ENCODE peak calls at places on chromosomes 4 and X, in six cellular contexts. One of them, this sample, is unnamed.

GRCh38 chr4:106615961-106616360 is 247.4 kb upstream of the GIMD1 start:
- DNase-seq in HepG2: no peak
- DNase-seq in HCT116: no peak
- DNase-seq in spleen: no peak
- DNase-seq in adrenal gland: no peak
- DNase-seq in heart left ventricle: no peak
- DNase-seq in this sample: no peak

GRCh38 chrX:3939967-3940610 is 226.6 kb upstream of the PRKX start:
- DNase-seq in heart left ventricle: no peak
- DNase-seq in HCT116: peak; percentile 15
- DNase-seq in spleen: no peak
- DNase-seq in HepG2: no peak
- DNase-seq in adrenal gland: no peak
- DNase-seq in this sample: no peak

GRCh38 chr4:102429553-102429952 is 71.6 kb upstream of the NFKB1 start:
- DNase-seq in spleen: no peak
- DNase-seq in heart left ventricle: no peak
- DNase-seq in HepG2: no peak
- DNase-seq in HCT116: peak; percentile 87
- DNase-seq in adrenal gland: no peak
- DNase-seq in this sample: no peak

GRCh38 chr4:107044170-107044569 is 8.1 kb upstream of the DKK2 start:
- DNase-seq in heart left ventricle: no peak
- DNase-seq in spleen: no peak
- DNase-seq in adrenal gland: no peak
- DNase-seq in HepG2: no peak
- DNase-seq in HCT116: peak; percentile 12
- DNase-seq in this sample: no peak

GRCh38 chr4:44660396-44660795 is 9.0 kb upstream of the YIPF7 start:
- DNase-seq in spleen: no peak
- DNase-seq in heart left ventricle: no peak
- DNase-seq in HepG2: no peak
- DNase-seq in HCT116: no peak
- DNase-seq in adrenal gland: no peak
- DNase-seq in this sample: no peak

GRCh38 chr4:93791570-93792195 is 36.9 kb upstream of the ATOH1 start:
- DNase-seq in HCT116: peak; percentile 55
- DNase-seq in HepG2: peak; percentile 50
- DNase-seq in heart left ventricle: peak; percentile 18
- DNase-seq in spleen: no peak
- DNase-seq in adrenal gland: peak; percentile 56
- DNase-seq in this sample: no peak

GRCh38 chrX:136708348-136708747 is 60.4 kb downstream of the CD40LG start:
- DNase-seq in HepG2: no peak
- DNase-seq in spleen: no peak
- DNase-seq in heart left ventricle: no peak
- DNase-seq in adrenal gland: no peak
- DNase-seq in HCT116: no peak
- DNase-seq in this sample: no peak

GRCh38 chr4:72473434-72473900 is 95.6 kb downstream of the ADAMTS3 start:
- DNase-seq in heart left ventricle: no peak
- DNase-seq in HepG2: no peak
- DNase-seq in adrenal gland: no peak
- DNase-seq in HCT116: no peak
- DNase-seq in spleen: no peak
- DNase-seq in this sample: no peak

GRCh38 chr4:159451006-159451405 is 348.1 kb downstream of the RAPGEF2 start:
- DNase-seq in adrenal gland: no peak
- DNase-seq in spleen: no peak
- DNase-seq in heart left ventricle: no peak
- DNase-seq in HepG2: no peak
- DNase-seq in HCT116: no peak
- DNase-seq in this sample: no peak

DNA sequence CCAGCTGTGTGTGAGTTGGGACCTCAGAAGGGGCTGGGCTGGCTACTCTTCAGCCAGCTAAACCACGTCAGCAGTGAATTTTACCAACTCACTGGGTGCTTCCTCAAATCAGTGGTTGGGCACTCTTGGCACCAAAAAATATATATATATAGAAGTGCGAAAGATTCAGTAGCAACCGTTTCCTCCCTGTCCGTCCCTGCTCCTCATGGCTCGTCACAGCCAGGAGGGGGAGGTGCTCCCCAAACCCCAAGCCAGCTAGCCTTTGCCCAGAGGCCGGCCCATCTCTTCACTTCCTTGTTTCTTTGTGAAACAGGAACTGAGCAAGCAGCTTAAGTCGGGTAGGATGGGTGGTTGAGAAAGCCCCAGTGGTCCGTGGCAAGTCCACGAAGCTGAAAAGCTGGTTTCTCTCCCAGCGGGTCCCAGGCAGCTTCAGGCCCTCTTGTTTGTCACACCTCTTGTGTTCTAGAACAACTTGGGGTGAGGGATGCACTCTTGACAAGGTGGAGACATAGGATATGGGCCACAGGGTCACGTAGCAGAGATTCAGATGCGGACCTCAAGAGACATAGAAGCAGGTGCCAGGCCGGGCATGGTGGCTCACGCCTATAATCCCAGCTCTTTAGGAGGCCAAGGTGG is 6.8 kb upstream of the SASH3 start:
- DNase-seq in HepG2: no peak
- DNase-seq in HCT116: no peak
- DNase-seq in adrenal gland: peak; percentile 37
- DNase-seq in heart left ventricle: peak; percentile 56
- DNase-seq in spleen: peak; percentile 96
- DNase-seq in this sample: peak; percentile 84
- TF ChIP-seq POLR2A in HepG2: no peak
- TF ChIP-seq POLR2A in HCT116: no peak
- TF ChIP-seq POLR2A in adrenal gland: no peak
- TF ChIP-seq POLR2A in heart left ventricle: no peak
- TF ChIP-seq POLR2A in spleen: no peak
- TF ChIP-seq POLR2A in this sample: no peak

GRCh38 chr4:142414336-142414945 is 431.7 kb downstream of the INPP4B start:
- DNase-seq in HCT116: no peak
- DNase-seq in adrenal gland: no peak
- DNase-seq in spleen: no peak
- DNase-seq in HepG2: no peak
- DNase-seq in heart left ventricle: no peak
- DNase-seq in this sample: no peak
- H3K4me3 ChIP-seq in HCT116: no peak overlapping the region
- H3K4me3 ChIP-seq in adrenal gland: no peak overlapping the region
- H3K4me3 ChIP-seq in spleen: no peak overlapping the region
- H3K4me3 ChIP-seq in HepG2: no peak overlapping the region
- H3K4me3 ChIP-seq in heart left ventricle: no peak overlapping the region
- H3K4me3 ChIP-seq in this sample: no peak overlapping the region

GRCh38 chr4:141898336-141898735 is 262.0 kb downstream of the IL15 start:
- DNase-seq in spleen: no peak
- DNase-seq in HepG2: no peak
- DNase-seq in adrenal gland: no peak
- DNase-seq in HCT116: no peak
- DNase-seq in heart left ventricle: no peak
- DNase-seq in this sample: no peak

GRCh38 chr4:141900841-141901240 is 264.5 kb downstream of the IL15 start:
- DNase-seq in spleen: no peak
- DNase-seq in HepG2: no peak
- DNase-seq in HCT116: no peak
- DNase-seq in heart left ventricle: no peak
- DNase-seq in adrenal gland: no peak
- DNase-seq in this sample: no peak

GRCh38 chr4:141899541-141899940 is 263.2 kb downstream of the IL15 start:
- DNase-seq in heart left ventricle: no peak
- DNase-seq in HepG2: no peak
- DNase-seq in adrenal gland: no peak
- DNase-seq in HCT116: no peak
- DNase-seq in spleen: no peak
- DNase-seq in this sample: no peak

GRCh38 chr4:141896687-141897086 is 260.3 kb downstream of the IL15 start:
- DNase-seq in HepG2: no peak
- DNase-seq in adrenal gland: no peak
- DNase-seq in heart left ventricle: no peak
- DNase-seq in spleen: no peak
- DNase-seq in HCT116: no peak
- DNase-seq in this sample: no peak

GRCh38 chr4:141899103-141899502 is 262.7 kb downstream of the IL15 start:
- DNase-seq in HCT116: no peak
- DNase-seq in heart left ventricle: no peak
- DNase-seq in spleen: no peak
- DNase-seq in adrenal gland: no peak
- DNase-seq in HepG2: no peak
- DNase-seq in this sample: no peak
- H3K27ac ChIP-seq in HCT116: no peak overlapping the region
- H3K27ac ChIP-seq in heart left ventricle: no peak overlapping the region
- H3K27ac ChIP-seq in spleen: no peak overlapping the region
- H3K27ac ChIP-seq in adrenal gland: no peak overlapping the region
- H3K27ac ChIP-seq in HepG2: no peak overlapping the region
- H3K27ac ChIP-seq in this sample: no peak overlapping the region

GRCh38 chrX:151723156-151723760 is 7.4 kb downstream of the FATE1 start:
- DNase-seq in HCT116: no peak
- DNase-seq in HepG2: no peak
- DNase-seq in heart left ventricle: peak; percentile 36
- DNase-seq in spleen: peak; percentile 58
- DNase-seq in adrenal gland: no peak
- DNase-seq in this sample: no peak
- TF ChIP-seq POLR2A in HCT116: no peak
- TF ChIP-seq POLR2A in HepG2: no peak
- TF ChIP-seq POLR2A in heart left ventricle: no peak
- TF ChIP-seq POLR2A in spleen: no peak
- TF ChIP-seq POLR2A in adrenal gland: no peak
- TF ChIP-seq POLR2A in this sample: no peak

DNA sequence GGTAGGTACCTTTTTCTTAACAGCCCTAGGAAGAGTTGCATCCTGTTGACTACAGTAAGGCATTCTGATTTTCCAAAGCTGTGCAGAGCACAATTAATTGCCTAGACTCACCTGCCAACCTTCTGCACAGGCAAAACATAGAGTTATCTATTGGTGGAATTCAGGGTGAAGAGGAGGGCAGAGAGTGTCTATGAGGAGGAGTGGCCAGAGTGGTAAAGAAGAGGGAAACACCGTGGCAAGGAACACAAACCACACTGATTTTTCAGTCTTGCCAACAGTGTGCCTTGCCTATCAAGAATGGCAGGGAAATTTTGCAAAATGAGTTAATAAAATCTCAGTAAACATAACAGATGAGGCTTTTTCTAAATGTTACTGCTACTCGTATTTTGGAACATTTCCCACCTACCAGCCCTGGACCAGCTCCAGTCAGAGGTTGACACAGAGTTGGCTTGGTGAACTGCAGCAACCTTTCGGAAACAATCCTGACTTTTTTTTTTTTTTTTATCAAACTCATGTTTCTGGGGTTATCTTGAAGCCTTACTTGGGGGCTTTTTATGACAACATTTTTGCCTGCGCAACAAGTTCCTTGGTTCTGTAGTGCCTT is 67.9 kb upstream of the CAPN6 start:
- DNase-seq in HepG2: no peak
- DNase-seq in HCT116: no peak
- DNase-seq in adrenal gland: no peak
- DNase-seq in spleen: no peak
- DNase-seq in heart left ventricle: no peak
- DNase-seq in this sample: no peak
- H3K4me3 ChIP-seq in HepG2: no peak overlapping the region
- H3K4me3 ChIP-seq in HCT116: no peak overlapping the region
- H3K4me3 ChIP-seq in adrenal gland: no peak overlapping the region
- H3K4me3 ChIP-seq in spleen: no peak overlapping the region
- H3K4me3 ChIP-seq in heart left ventricle: no peak overlapping the region
- H3K4me3 ChIP-seq in this sample: no peak overlapping the region

DNA sequence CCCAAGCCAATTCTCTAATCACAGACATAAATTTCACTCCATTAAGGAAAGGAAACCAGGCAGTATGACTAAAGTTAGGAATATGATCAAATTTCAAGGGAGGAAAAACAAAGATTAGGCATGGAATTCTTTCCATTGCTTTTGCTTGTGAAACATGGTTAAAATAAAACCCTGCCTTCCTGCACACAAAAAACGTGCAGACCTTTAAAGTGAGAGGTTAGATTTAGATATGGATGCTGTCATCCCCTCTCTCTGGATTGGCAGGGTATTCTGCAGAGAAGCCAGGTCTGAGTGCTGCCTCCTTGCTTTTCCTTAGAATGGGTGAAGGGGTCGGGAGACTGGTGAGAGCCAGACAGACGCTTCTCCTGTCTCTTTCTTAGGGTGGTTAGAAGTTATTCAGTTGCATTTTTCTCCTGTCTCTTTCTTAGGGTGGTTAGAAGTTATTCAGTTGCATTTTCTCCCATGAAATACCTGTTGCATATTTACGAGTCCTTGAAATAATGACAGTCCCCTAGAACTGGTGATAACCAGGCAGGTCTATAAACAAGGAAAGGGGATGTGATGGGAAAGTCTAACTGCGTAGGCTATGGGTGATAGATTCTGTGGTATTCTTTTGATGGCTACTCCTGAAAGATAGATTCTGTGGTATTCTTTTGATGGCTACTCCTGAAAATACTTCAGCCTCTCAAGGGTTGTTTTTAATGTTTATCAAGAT is 163.5 kb downstream of the SPRY1 start:
- DNase-seq in HepG2: peak; percentile 68
- DNase-seq in HCT116: no peak
- DNase-seq in adrenal gland: no peak
- DNase-seq in heart left ventricle: no peak
- DNase-seq in spleen: no peak
- DNase-seq in this sample: no peak
- H3K27ac ChIP-seq in HepG2: peak overlapping the region; percentile 63
- H3K27ac ChIP-seq in HCT116: no peak overlapping the region
- H3K27ac ChIP-seq in adrenal gland: no peak overlapping the region
- H3K27ac ChIP-seq in heart left ventricle: no peak overlapping the region
- H3K27ac ChIP-seq in spleen: no peak overlapping the region
- H3K27ac ChIP-seq in this sample: no peak overlapping the region

DNA sequence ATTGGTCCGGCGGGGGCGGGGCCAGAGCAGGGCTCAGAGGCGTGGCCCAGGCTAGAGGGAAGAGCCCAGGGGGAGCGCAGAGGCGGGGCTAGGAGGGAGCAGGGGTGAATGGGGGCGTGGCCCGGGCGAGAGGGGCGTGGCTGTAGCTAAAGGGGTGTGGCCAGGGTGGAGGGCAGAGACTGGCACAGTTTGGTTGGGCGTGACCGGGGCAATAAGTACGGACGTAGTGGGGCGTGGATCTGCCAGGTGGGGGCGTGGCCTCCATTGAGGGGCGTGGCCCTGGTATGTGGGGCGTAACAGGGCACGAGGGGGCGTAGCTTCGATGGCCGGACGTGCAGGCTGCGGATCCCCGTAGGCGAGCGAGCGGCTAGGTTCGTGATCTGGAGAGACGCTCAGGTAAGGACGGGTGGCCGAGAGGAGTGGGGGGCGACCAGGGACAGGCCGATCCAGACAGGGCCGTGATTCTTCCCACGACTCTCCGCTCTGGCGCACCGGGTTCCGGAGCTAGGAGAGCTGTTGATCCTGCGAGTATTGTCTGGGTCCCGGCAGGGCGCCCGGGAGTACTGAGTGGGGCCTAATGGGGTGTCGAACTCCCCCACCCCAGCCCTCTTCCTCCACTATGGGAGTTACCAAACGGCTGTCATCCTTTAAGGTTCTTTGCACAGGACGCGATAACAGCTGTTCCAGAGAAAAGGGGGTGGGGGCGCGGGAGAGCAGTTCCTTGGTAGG is at the start of gene CA5B:
- DNase-seq in heart left ventricle: peak; percentile 90
- DNase-seq in spleen: peak; percentile 99
- DNase-seq in HepG2: no peak
- DNase-seq in HCT116: peak; percentile 68
- DNase-seq in adrenal gland: peak; percentile 97
- DNase-seq in this sample: peak; percentile 97
- TF ChIP-seq POLR2A in heart left ventricle: peak; percentile 1
- TF ChIP-seq POLR2A in spleen: peak; percentile 7
- TF ChIP-seq POLR2A in HepG2: no peak
- TF ChIP-seq POLR2A in HCT116: no peak
- TF ChIP-seq POLR2A in adrenal gland: peak; percentile 57
- TF ChIP-seq POLR2A in this sample: no peak

This sample was measured in Peyer's patch.